ENCODE peak calls at places on chromosomes 7 and 10, in ten cellular contexts. One of them, this sample, is unnamed.

GRCh38 chr7:27697861-27698430 is 35.3 kb upstream of the HIBADH start:
- DNase-seq in AG04450: no peak
- DNase-seq in left ventricle myocardium inferior: no peak
- DNase-seq in HCT116: peak; percentile 8
- DNase-seq in tibial artery: peak; percentile 65
- DNase-seq in cardiac muscle cell: peak; percentile 37
- DNase-seq in lung: peak; percentile 48
- DNase-seq in mammary epithelial cell: peak; percentile 41
- DNase-seq in PC-3: peak; percentile 28
- DNase-seq in dorsolateral prefrontal cortex: no peak
- DNase-seq in this sample: no peak

GRCh38 chr10:21173964-21174669 is 277.0 kb upstream of the NEBL start:
- DNase-seq in AG04450: no peak
- DNase-seq in left ventricle myocardium inferior: peak; percentile 47
- DNase-seq in HCT116: peak; percentile 63
- DNase-seq in tibial artery: peak; percentile 66
- DNase-seq in cardiac muscle cell: peak; percentile 61
- DNase-seq in lung: peak; percentile 88
- DNase-seq in mammary epithelial cell: peak; percentile 83
- DNase-seq in PC-3: peak; percentile 77
- DNase-seq in dorsolateral prefrontal cortex: no peak
- DNase-seq in this sample: no peak

GRCh38 chr7:38105874-38106483 is 72.1 kb upstream of the STARD3NL start:
- DNase-seq in AG04450: peak; percentile 18
- DNase-seq in left ventricle myocardium inferior: no peak
- DNase-seq in HCT116: peak; percentile 19
- DNase-seq in tibial artery: no peak
- DNase-seq in cardiac muscle cell: peak; percentile 67
- DNase-seq in lung: no peak
- DNase-seq in mammary epithelial cell: peak; percentile 16
- DNase-seq in PC-3: peak; percentile 63
- DNase-seq in dorsolateral prefrontal cortex: no peak
- DNase-seq in this sample: peak; percentile 3

GRCh38 chr10:101292194-101293006 is 61.6 kb upstream of the BTRC start:
- DNase-seq in AG04450: no peak
- DNase-seq in left ventricle myocardium inferior: peak; percentile 34
- DNase-seq in HCT116: no peak
- DNase-seq in tibial artery: no peak
- DNase-seq in cardiac muscle cell: no peak
- DNase-seq in lung: no peak
- DNase-seq in mammary epithelial cell: no peak
- DNase-seq in PC-3: no peak
- DNase-seq in dorsolateral prefrontal cortex: peak; percentile 51
- DNase-seq in this sample: no peak

GRCh38 chr7:37570145-37570544 is 113.4 kb upstream of the GPR141 start:
- DNase-seq in AG04450: no peak
- DNase-seq in left ventricle myocardium inferior: no peak
- DNase-seq in HCT116: no peak
- DNase-seq in tibial artery: no peak
- DNase-seq in cardiac muscle cell: no peak
- DNase-seq in lung: no peak
- DNase-seq in mammary epithelial cell: no peak
- DNase-seq in PC-3: no peak
- DNase-seq in dorsolateral prefrontal cortex: no peak
- DNase-seq in this sample: no peak

GRCh38 chr10:119302591-119303253 is 95.4 kb downstream of the GRK5 start:
- DNase-seq in AG04450: no peak
- DNase-seq in left ventricle myocardium inferior: no peak
- DNase-seq in HCT116: no peak
- DNase-seq in tibial artery: no peak
- DNase-seq in cardiac muscle cell: no peak
- DNase-seq in lung: no peak
- DNase-seq in mammary epithelial cell: no peak
- DNase-seq in PC-3: no peak
- DNase-seq in dorsolateral prefrontal cortex: no peak
- DNase-seq in this sample: no peak

GRCh38 chr7:47336178-47337020 is 245.5 kb downstream of the TNS3 start:
- DNase-seq in AG04450: peak; percentile 48
- DNase-seq in left ventricle myocardium inferior: peak; percentile 61
- DNase-seq in HCT116: no peak
- DNase-seq in tibial artery: peak; percentile 89
- DNase-seq in cardiac muscle cell: peak; percentile 48
- DNase-seq in lung: peak; percentile 44
- DNase-seq in mammary epithelial cell: peak; percentile 95
- DNase-seq in PC-3: no peak
- DNase-seq in dorsolateral prefrontal cortex: peak; percentile 50
- DNase-seq in this sample: no peak

GRCh38 chr7:32616625-32617024 is 121.3 kb downstream of the AVL9 start:
- DNase-seq in AG04450: no peak
- DNase-seq in left ventricle myocardium inferior: peak; percentile 56
- DNase-seq in HCT116: peak; percentile 51
- DNase-seq in tibial artery: peak; percentile 72
- DNase-seq in cardiac muscle cell: peak; percentile 80
- DNase-seq in lung: peak; percentile 32
- DNase-seq in mammary epithelial cell: peak; percentile 83
- DNase-seq in PC-3: peak; percentile 59
- DNase-seq in dorsolateral prefrontal cortex: no peak
- DNase-seq in this sample: no peak

GRCh38 chr10:13891542-13892431 is 305.0 kb downstream of the PRPF18 start:
- DNase-seq in AG04450: no peak
- DNase-seq in left ventricle myocardium inferior: peak; percentile 35
- DNase-seq in HCT116: no peak
- DNase-seq in tibial artery: peak; percentile 74
- DNase-seq in cardiac muscle cell: peak; percentile 34
- DNase-seq in lung: no peak
- DNase-seq in mammary epithelial cell: no peak
- DNase-seq in PC-3: peak; percentile 25
- DNase-seq in dorsolateral prefrontal cortex: no peak
- DNase-seq in this sample: no peak

DNA sequence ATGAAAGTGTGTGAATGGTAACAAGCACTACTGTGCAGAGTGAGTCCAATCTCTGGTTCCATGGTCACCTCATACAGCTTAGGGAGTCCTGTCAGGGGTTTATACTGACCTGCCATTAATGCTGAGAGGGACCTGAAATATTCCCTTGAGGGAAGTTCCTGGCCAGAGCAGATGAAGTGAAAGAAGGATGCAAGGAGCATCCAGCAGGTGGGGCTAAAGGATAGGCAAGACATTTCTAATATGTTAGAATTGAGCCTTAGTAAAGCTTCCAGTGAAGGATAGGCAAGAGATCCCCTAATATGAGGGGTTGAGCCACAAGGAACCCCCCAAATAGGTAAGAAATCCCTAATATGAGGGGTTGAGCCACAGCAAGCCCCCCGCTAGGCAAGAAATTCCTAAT is 25.5 kb upstream of the FAM221A start:
- DNase-seq in AG04450: no peak
- DNase-seq in left ventricle myocardium inferior: no peak
- DNase-seq in HCT116: peak; percentile 43
- DNase-seq in tibial artery: no peak
- DNase-seq in cardiac muscle cell: peak; percentile 40
- DNase-seq in lung: no peak
- DNase-seq in mammary epithelial cell: no peak
- DNase-seq in PC-3: peak; percentile 9
- DNase-seq in dorsolateral prefrontal cortex: no peak
- DNase-seq in this sample: no peak
- TF ChIP-seq CTCF in AG04450: peak; percentile 47
- TF ChIP-seq CTCF in left ventricle myocardium inferior: peak; percentile 47
- TF ChIP-seq CTCF in HCT116: peak; percentile 50
- TF ChIP-seq CTCF in tibial artery: no peak
- TF ChIP-seq CTCF in cardiac muscle cell: peak; percentile 48
- TF ChIP-seq CTCF in lung: peak; percentile 2
- TF ChIP-seq CTCF in mammary epithelial cell: peak; percentile 40
- TF ChIP-seq CTCF in PC-3: peak; percentile 42
- TF ChIP-seq CTCF in dorsolateral prefrontal cortex: peak; percentile 62
- TF ChIP-seq CTCF in this sample: no peak

DNA sequence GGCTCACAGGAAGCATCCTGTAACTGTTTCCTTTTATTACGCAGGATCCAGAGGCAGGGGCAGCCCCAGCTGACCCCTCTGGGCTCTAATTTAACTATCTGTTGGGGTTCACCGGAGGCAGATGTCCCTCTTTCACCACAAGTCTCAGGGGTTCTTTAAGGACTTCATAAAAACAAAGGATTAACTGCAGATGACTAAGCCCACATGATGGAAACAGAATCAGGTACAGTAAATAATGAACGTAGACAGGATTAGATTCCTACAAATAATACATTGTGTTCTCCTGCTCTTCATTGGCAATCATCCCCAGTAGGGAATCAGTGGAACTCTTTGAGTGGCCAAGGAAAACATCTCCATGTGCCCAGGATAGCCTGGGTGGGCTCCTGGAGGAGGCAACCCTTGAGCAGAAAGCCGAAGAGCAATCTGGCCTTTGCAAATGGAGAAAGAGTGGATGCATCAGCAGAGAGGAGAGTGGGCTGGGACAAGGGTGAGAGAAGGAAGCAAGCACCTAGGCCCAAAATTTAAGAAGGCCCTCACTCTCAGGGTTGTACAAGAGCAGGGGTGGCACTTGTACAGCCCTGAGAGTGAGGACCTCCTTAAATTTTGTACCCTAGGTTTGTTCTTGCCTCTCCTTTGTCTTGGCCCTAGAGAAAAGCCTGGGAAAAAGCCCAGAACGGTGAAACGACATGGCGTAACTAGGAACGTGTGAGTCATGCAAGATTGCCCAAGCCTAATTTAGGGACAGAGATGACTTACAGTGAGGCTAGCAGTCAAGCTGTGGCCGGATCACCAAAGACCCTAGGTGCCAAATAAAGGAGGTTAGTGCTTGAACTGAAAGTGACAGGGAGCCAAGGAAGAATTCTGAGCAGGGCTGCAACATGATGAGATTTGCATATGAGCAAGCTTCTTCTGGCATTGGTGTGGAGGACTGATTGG is 24.8 kb downstream of the TBXAS1 start:
- DNase-seq in AG04450: peak; percentile 76
- DNase-seq in left ventricle myocardium inferior: no peak
- DNase-seq in HCT116: no peak
- DNase-seq in tibial artery: peak; percentile 84
- DNase-seq in cardiac muscle cell: peak; percentile 95
- DNase-seq in lung: no peak
- DNase-seq in mammary epithelial cell: peak; percentile 51
- DNase-seq in PC-3: peak; percentile 17
- DNase-seq in dorsolateral prefrontal cortex: no peak
- DNase-seq in this sample: no peak
- H3K27ac ChIP-seq in AG04450: peak overlapping the region; percentile 97
- H3K27ac ChIP-seq in left ventricle myocardium inferior: no peak overlapping the region
- H3K27ac ChIP-seq in HCT116: no peak overlapping the region
- H3K27ac ChIP-seq in tibial artery: peak overlapping the region; percentile 41
- H3K27ac ChIP-seq in cardiac muscle cell: no peak overlapping the region
- H3K27ac ChIP-seq in lung: peak overlapping the region; percentile 67
- H3K27ac ChIP-seq in mammary epithelial cell: no peak overlapping the region
- H3K27ac ChIP-seq in PC-3: peak overlapping the region; percentile 0
- H3K27ac ChIP-seq in dorsolateral prefrontal cortex: no peak overlapping the region
- H3K27ac ChIP-seq in this sample: no peak overlapping the region

GRCh38 chr10:86958831-86959736 is 685 bp downstream of the SNCG start:
- DNase-seq in AG04450: no peak
- DNase-seq in left ventricle myocardium inferior: peak; percentile 62
- DNase-seq in HCT116: peak; percentile 62
- DNase-seq in tibial artery: peak; percentile 88
- DNase-seq in cardiac muscle cell: peak; percentile 80
- DNase-seq in lung: no peak
- DNase-seq in mammary epithelial cell: peak; percentile 82
- DNase-seq in PC-3: peak; percentile 51
- DNase-seq in dorsolateral prefrontal cortex: no peak
- DNase-seq in this sample: no peak
- H3K4me3 ChIP-seq in AG04450: no peak overlapping the region
- H3K4me3 ChIP-seq in left ventricle myocardium inferior: peak overlapping the region; percentile 68
- H3K4me3 ChIP-seq in HCT116: peak overlapping the region; percentile 57
- H3K4me3 ChIP-seq in tibial artery: peak overlapping the region; percentile 50
- H3K4me3 ChIP-seq in cardiac muscle cell: no peak overlapping the region
- H3K4me3 ChIP-seq in lung: no peak overlapping the region
- H3K4me3 ChIP-seq in mammary epithelial cell: peak overlapping the region; percentile 38
- H3K4me3 ChIP-seq in PC-3: no peak overlapping the region
- H3K4me3 ChIP-seq in dorsolateral prefrontal cortex: peak overlapping the region; percentile 29
- H3K4me3 ChIP-seq in this sample: no peak overlapping the region

DNA sequence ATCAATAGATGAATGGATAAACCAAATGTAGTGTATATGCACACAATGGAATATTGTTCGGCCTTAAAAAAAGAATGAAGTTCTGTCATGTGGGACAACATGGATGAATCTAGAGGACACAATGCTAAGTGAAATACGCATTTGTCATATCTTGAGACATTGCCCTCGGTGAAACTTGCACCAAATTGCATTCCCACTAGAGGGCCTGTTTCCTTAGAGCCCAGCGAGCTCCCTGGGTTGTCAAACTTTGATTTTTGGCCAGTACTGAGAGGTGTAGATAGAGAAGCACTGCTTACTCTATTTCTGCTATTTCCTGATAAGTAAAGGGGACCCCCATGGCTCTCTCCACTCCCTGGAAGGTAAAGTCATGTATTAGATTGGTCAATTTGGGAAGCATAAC is 157.1 kb downstream of the GPAM start:
- DNase-seq in AG04450: no peak
- DNase-seq in left ventricle myocardium inferior: no peak
- DNase-seq in HCT116: peak; percentile 26
- DNase-seq in tibial artery: no peak
- DNase-seq in cardiac muscle cell: no peak
- DNase-seq in lung: no peak
- DNase-seq in mammary epithelial cell: no peak
- DNase-seq in PC-3: peak; percentile 19
- DNase-seq in dorsolateral prefrontal cortex: no peak
- DNase-seq in this sample: no peak
- TF ChIP-seq CTCF in AG04450: no peak
- TF ChIP-seq CTCF in left ventricle myocardium inferior: no peak
- TF ChIP-seq CTCF in HCT116: peak; percentile 71
- TF ChIP-seq CTCF in tibial artery: no peak
- TF ChIP-seq CTCF in cardiac muscle cell: no peak
- TF ChIP-seq CTCF in lung: no peak
- TF ChIP-seq CTCF in mammary epithelial cell: no peak
- TF ChIP-seq CTCF in PC-3: peak; percentile 47
- TF ChIP-seq CTCF in dorsolateral prefrontal cortex: no peak
- TF ChIP-seq CTCF in this sample: no peak

This sample was measured in CD8-positive, alpha-beta T cell.